ENCODE peak calls at places on chromosomes 6 and 20, in ten cellular contexts. P is mesendoderm; Z is LoVo; Y is IMR-90; T is GM12865; D is central memory CD4-positive, alpha-beta T cell; O is glutamatergic neuron; W is activated CD4-positive, alpha-beta memory T cell treated with anti-CD3 and anti-CD28 coated beads, Interleukin-2, amount 10 ng/mL, durations not matched to agents 7 days and 5 days; R is activated T-cell treated with anti-CD3 and anti-CD28 coated beads for 1 hour; L is HEK293T. H is an unnamed sample.

GRCh38 chr6:15945593-15946159 is 183.2 kb upstream of the MYLIP start:
- DNase-seq in P (no peak), Z (no peak), Y (peak), T (no peak), D (no peak), O (no peak), W (no peak), R (no peak), L (no peak), H (no peak)

GRCh38 chr6:37019065-37019450 is 13.6 kb downstream of the FGD2 start:
- DNase-seq in P (no peak), Z (peak), Y (no peak), T (no peak), D (no peak), O (no peak), W (no peak), R (no peak), L (no peak), H (no peak)

GRCh38 chr6:132088150-132088549 is 137.0 kb upstream of the CCN2 start:
- DNase-seq in P (no peak), Z (no peak), Y (no peak), T (no peak), D (no peak), O (no peak), W (no peak), R (no peak), L (no peak), H (no peak)

GRCh38 chr20:3887870-3888614 is 1.1 kb upstream of the PANK2 start:
- DNase-seq in P (no peak), Z (peak), Y (no peak), T (peak), D (no peak), O (peak), W (no peak), R (no peak), L (no peak), H (no peak)

GRCh38 chr20:36313936-36314335 is 7.8 kb downstream of the DLGAP4 start:
- DNase-seq in P (no peak), Z (no peak), Y (no peak), T (no peak), D (no peak), O (no peak), W (peak), R (no peak), L (no peak), H (no peak)

GRCh38 chr20:37800618-37801017 is 102.3 kb upstream of the VSTM2L start:
- DNase-seq in P (no peak), Z (no peak), Y (no peak), T (no peak), D (no peak), O (no peak), W (no peak), R (no peak), L (no peak), H (no peak)

GRCh38 chr6:144185133-144185836 is 35.0 kb downstream of the STX11 start:
- DNase-seq in P (no peak), Z (no peak), Y (no peak), T (no peak), D (no peak), O (no peak), W (no peak), R (no peak), L (no peak), H (no peak)

GRCh38 chr20:10109621-10110020 is 74.8 kb downstream of the ANKEF1 start:
- DNase-seq in P (no peak), Z (no peak), Y (no peak), T (no peak), D (no peak), O (no peak), W (no peak), R (no peak), L (no peak), H (no peak)

GRCh38 chr6:169618526-169619490 is 83.0 kb downstream of the WDR27 start:
- DNase-seq in P (peak), Z (no peak), Y (peak), T (no peak), D (no peak), O (no peak), W (no peak), R (no peak), L (no peak), H (no peak)

GRCh38 chr6:3690506-3690905 is 61.0 kb downstream of the PXDC1 start:
- DNase-seq in P (no peak), Z (no peak), Y (no peak), T (no peak), D (no peak), O (no peak), W (no peak), R (no peak), L (no peak), H (no peak)